ENCODE peak calls at places on chromosome X, in eight cellular contexts. P is adrenal gland; C is CD8-positive, alpha-beta memory T cell; I is PC-3; O is heart right ventricle; E is psoas muscle; G is breast epithelium; Z is testis. Y is an unnamed sample. For H3K9me3, H3K4me1 and H3K27me3, the result is how much of the 10 kb centered on the place peaks cover.

GRCh38 chrX:12958059-12958458 is 16.9 kb upstream of the TMSB4X start:
- DNase-seq in P (no peak), C (no peak), I (no peak), O (no peak), E (no peak), G (no peak), Z (no peak), Y (no peak)

GRCh38 chrX:132153166-132153565 is 25.3 kb upstream of the FRMD7 start:
- DNase-seq in P (no peak), C (no peak), I (no peak), O (no peak), E (no peak), G (no peak), Z (no peak), Y (no peak)

GRCh38 chrX:115713465-115713864 is 152.5 kb downstream of the PLS3 start:
- DNase-seq in P (no peak), C (no peak), I (peak), O (no peak), E (no peak), G (no peak), Z (no peak), Y (no peak)

GRCh38 chrX:120446503-120446902 is 22.6 kb downstream of the LAMP2 start:
- DNase-seq in P (peak), C (no peak), I (peak), O (no peak), E (no peak), G (no peak), Z (no peak), Y (no peak)

GRCh38 chrX:18793601-18794089 is 86.2 kb downstream of the PPEF1 start:
- DNase-seq in P (no peak), C (no peak), I (peak), O (no peak), E (no peak), G (no peak), Z (no peak), Y (no peak)

GRCh38 chrX:16646366-16647168 is 3.4 kb upstream of the S100G start:
- DNase-seq in P (no peak), C (no peak), I (no peak), O (no peak), E (no peak), G (no peak), Z (no peak), Y (no peak)

GRCh38 chrX:132063862-132064261 is 40.8 kb downstream of the STK26 start:
- DNase-seq in P (no peak), C (no peak), I (no peak), O (no peak), E (no peak), G (no peak), Z (no peak), Y (no peak)

GRCh38 chrX:107726809-107727534 is 48.6 kb downstream of the TSC22D3 start:
- DNase-seq in P (no peak), C (no peak), I (peak), O (no peak), E (no peak), G (no peak), Z (no peak), Y (no peak)

GRCh38 chrX:123859409-123859827 is 435 bp upstream of the XIAP start:
- DNase-seq in P (peak), C (no peak), I (peak), O (peak), E (no peak), G (no peak), Z (peak), Y (no peak)

GRCh38 chrX:112759512-112759911 is 79.8 kb upstream of the LHFPL1 start:
- DNase-seq in P (no peak), C (no peak), I (no peak), O (no peak), E (no peak), G (no peak), Z (no peak), Y (no peak)

GRCh38 chrX:136598631-136599030 is 49.3 kb upstream of the CD40LG start:
- DNase-seq in P (no peak), C (no peak), I (no peak), O (no peak), E (no peak), G (no peak), Z (no peak), Y (no peak)

GRCh38 chrX:46791927-46792825 is 33.3 kb upstream of the SLC9A7 start:
- DNase-seq in P (peak), C (no peak), I (peak), O (no peak), E (no peak), G (no peak), Z (no peak), Y (no peak)

GRCh38 chrX:43559643-43560042 is 96.5 kb upstream of the MAOA start:
- DNase-seq in P (peak), C (no peak), I (peak), O (no peak), E (peak), G (no peak), Z (peak), Y (no peak)

GRCh38 chrX:27565992-27566391 is 24.2 kb upstream of the DCAF8L2 start:
- DNase-seq in P (peak), C (no peak), I (no peak), O (no peak), E (no peak), G (no peak), Z (peak), Y (no peak)

GRCh38 chrX:83416273-83416672 is 91.8 kb upstream of the POU3F4 start:
- DNase-seq in P (no peak), C (no peak), I (peak), O (no peak), E (no peak), G (no peak), Z (peak), Y (no peak)

GRCh38 chrX:69178592-69178991 is 13.3 kb upstream of the PJA1 start:
- DNase-seq in P (no peak), C (no peak), I (no peak), O (no peak), E (no peak), G (no peak), Z (no peak), Y (no peak)

GRCh38 chrX:66676990-66677389 is 38.1 kb upstream of the EDA2R start:
- DNase-seq in P (no peak), C (no peak), I (no peak), O (no peak), E (no peak), G (no peak), Z (no peak), Y (no peak)

GRCh38 chrX:66674506-66674905 is 35.6 kb upstream of the EDA2R start:
- DNase-seq in P (no peak), C (no peak), I (no peak), O (no peak), E (no peak), G (no peak), Z (no peak), Y (no peak)

GRCh38 chrX:66676413-66676812 is 37.5 kb upstream of the EDA2R start:
- DNase-seq in P (no peak), C (no peak), I (no peak), O (no peak), E (no peak), G (no peak), Z (no peak), Y (no peak)

GRCh38 chrX:66677430-66677829 is 38.6 kb upstream of the EDA2R start:
- DNase-seq in P (no peak), C (no peak), I (no peak), O (no peak), E (no peak), G (no peak), Z (no peak), Y (no peak)

GRCh38 chrX:66675541-66675940 is 36.7 kb upstream of the EDA2R start:
- DNase-seq in P (no peak), C (no peak), I (no peak), O (no peak), E (no peak), G (no peak), Z (no peak), Y (no peak)
- H3K9me3 ChIP-seq in P (under half), C (under half), I (under half), O (under half), E (under half), G (under half), Z (under half), Y (under half)

GRCh38 chrX:40174594-40175415 is 77.0 kb upstream of the BCOR start:
- DNase-seq in P (peak), C (peak), I (peak), O (peak), E (peak), G (no peak), Z (peak), Y (no peak)

GRCh38 chrX:40171513-40172168 is 73.9 kb upstream of the BCOR start:
- DNase-seq in P (peak), C (no peak), I (peak), O (peak), E (peak), G (no peak), Z (peak), Y (no peak)

GRCh38 chrX:40172169-40172979 is 74.6 kb upstream of the BCOR start:
- DNase-seq in P (no peak), C (no peak), I (peak), O (peak), E (peak), G (peak), Z (peak), Y (no peak)

GRCh38 chrX:40173662-40174593 is 76.2 kb upstream of the BCOR start:
- DNase-seq in P (peak), C (peak), I (peak), O (peak), E (peak), G (no peak), Z (peak), Y (no peak)

GRCh38 chrX:40172980-40173661 is 75.4 kb upstream of the BCOR start:
- DNase-seq in P (no peak), C (no peak), I (no peak), O (no peak), E (no peak), G (no peak), Z (no peak), Y (no peak)
- H3K4me1 ChIP-seq in P (under half), C (under half), I (half or more), O (under half), E (under half), G (under half), Z (under half), Y (under half)

GRCh38 chrX:152640039-152640818 is 2.5 kb downstream of the GABRQ start:
- DNase-seq in P (no peak), C (no peak), I (peak), O (no peak), E (no peak), G (no peak), Z (no peak), Y (no peak)

GRCh38 chrX:152639426-152639825 is 1.7 kb downstream of the GABRQ start:
- DNase-seq in P (no peak), C (no peak), I (no peak), O (no peak), E (no peak), G (no peak), Z (no peak), Y (no peak)

GRCh38 chrX:152642931-152643525 is 5.3 kb downstream of the GABRQ start:
- DNase-seq in P (no peak), C (no peak), I (no peak), O (no peak), E (no peak), G (no peak), Z (no peak), Y (no peak)

GRCh38 chrX:152641256-152641875 is 3.7 kb downstream of the GABRQ start:
- DNase-seq in P (no peak), C (no peak), I (no peak), O (no peak), E (no peak), G (no peak), Z (no peak), Y (no peak)

DNA sequence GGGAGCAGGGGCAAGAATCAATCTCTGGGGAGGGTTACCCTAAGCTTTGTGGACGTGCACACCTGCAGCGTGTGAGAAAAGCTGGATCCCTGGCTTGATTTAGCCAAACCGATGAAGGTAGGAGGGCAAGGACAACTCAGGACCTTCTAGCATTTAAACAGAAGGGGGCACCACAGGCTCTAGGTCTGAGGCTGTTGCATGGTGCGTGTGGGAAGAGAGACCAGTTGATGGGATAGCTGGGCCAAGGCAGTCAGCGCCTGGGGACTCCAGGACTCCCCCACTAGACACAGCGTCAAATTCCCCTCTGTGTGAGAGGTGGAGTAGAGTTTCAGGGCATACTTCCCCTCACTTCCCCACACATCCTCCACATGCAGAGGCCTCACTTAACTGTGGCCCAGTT is 4.3 kb downstream of the GABRQ start:
- DNase-seq in P (no peak), C (no peak), I (peak), O (no peak), E (no peak), G (no peak), Z (peak), Y (no peak)
- H3K27me3 ChIP-seq in P (under half), C (under half), I (under half), O (under half), E (under half), G (under half), Z (under half), Y (under half)

GRCh38 chrX:48920713-48921104 is 1.9 kb upstream of the PIM2 start:
- DNase-seq in P (no peak), C (no peak), I (no peak), O (no peak), E (no peak), G (no peak), Z (no peak), Y (no peak)

GRCh38 chrX:48918644-48919340 is at the start of gene PIM2:
- DNase-seq in P (peak), C (peak), I (peak), O (peak), E (peak), G (peak), Z (peak), Y (peak)

GRCh38 chrX:48919360-48919821 is 567 bp upstream of the PIM2 start:
- DNase-seq in P (no peak), C (no peak), I (no peak), O (no peak), E (no peak), G (no peak), Z (no peak), Y (no peak)

GRCh38 chrX:48918303-48918643 is 551 bp downstream of the PIM2 start:
- DNase-seq in P (no peak), C (no peak), I (no peak), O (no peak), E (no peak), G (no peak), Z (no peak), Y (no peak)

DNA sequence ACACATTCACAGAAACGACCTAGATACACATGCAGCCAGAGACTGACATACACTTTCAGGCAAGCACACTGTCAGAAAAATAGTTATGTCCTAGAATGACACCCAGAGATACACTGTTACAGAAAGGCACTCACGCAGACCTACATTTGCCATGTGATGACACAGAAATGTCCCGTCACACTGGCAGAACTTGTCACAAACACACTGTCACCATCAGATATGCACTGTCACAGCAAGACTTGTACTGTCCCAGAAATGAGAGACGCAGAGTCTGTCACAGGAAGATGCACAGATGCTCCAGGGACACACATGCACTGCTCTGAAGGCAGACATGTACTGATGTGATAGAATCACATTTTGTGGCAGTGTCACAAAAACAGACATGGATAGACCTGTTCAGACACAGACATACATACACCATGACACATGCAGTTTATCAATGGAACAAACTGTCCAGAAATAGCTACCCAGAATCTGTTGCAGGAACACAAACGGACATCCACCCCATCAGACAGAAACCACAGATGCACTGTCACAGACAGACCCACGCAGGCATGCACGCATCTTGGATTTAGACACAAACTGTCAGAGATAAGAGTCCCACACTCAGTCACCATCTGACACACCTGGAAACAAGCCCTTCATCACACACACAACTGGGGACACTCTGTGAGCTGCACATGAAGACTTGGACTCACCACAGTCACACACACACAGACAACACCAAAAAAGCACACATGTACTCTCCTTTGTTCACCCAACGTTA is 1.3 kb upstream of the PIM2 start:
- DNase-seq in P (no peak), C (no peak), I (no peak), O (no peak), E (no peak), G (no peak), Z (no peak), Y (no peak)
- H3K9me3 ChIP-seq in P (under half), C (under half), I (under half), O (under half), E (under half), G (under half), Z (under half), Y (under half)

GRCh38 chrX:23900220-23900797 is 7.4 kb downstream of the APOO start:
- DNase-seq in P (no peak), C (no peak), I (no peak), O (no peak), E (peak), G (no peak), Z (no peak), Y (no peak)

GRCh38 chrX:23901065-23901464 is 6.7 kb downstream of the APOO start:
- DNase-seq in P (no peak), C (no peak), I (peak), O (no peak), E (no peak), G (no peak), Z (no peak), Y (no peak)

GRCh38 chrX:23902419-23902818 is 5.3 kb downstream of the APOO start:
- DNase-seq in P (no peak), C (no peak), I (peak), O (no peak), E (no peak), G (no peak), Z (no peak), Y (no peak)

GRCh38 chrX:23904096-23904495 is 3.6 kb downstream of the APOO start:
- DNase-seq in P (no peak), C (no peak), I (peak), O (no peak), E (no peak), G (no peak), Z (no peak), Y (no peak)

DNA sequence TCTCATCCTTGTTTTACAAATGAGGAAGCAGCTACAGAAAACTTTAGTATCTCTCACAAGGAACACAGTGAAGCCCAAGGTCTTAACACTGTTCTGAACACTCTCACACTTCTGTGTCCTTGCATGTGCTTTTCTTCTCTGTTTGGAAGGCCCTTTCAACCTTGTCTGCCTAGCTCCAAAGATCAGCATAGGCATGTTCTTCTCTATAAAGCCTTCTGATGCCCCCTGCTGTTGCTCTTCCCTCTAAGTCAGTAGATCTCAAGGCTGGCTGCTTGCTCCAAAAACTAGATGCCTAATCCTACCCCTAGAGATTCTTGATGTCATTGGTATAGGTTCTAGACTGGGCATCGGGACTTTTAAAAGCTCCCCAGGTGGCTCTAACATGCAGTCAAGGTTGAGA is 5.9 kb downstream of the APOO start:
- DNase-seq in P (peak), C (peak), I (peak), O (no peak), E (no peak), G (no peak), Z (peak), Y (peak)
- H3K4me1 ChIP-seq in P (under half), C (under half), I (half or more), O (under half), E (under half), G (under half), Z (under half), Y (under half)

DNA sequence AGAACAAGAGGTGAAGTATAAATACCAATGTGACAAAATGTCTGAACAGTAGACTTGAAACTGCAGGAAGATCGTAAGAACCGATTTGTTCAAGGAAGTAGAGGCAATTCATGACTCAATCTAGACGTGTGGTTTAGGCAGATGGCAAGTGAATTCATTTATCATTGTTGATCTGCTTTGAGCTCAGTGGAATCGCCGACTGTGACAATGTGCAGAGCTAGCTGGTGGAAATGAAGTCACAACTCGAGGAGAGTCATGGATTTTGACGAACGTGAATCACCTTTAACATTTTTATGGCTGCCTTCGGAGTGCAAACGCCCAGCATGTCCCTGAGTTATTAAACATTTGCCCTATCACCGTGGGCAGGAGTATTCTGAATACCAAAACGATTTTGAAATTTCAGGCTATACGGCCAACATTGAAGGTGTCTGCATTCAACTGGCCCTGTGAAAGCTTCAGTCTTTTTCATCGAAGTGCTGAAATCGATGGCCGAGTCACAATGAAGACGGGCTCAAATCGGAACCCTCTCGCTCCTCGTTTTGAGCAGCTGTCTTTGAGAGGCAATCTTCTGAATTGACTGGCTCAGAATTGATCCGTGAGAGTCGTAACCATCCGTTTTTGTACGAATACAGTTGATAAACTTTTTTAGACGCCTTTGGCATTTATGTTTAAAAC is 689 bp upstream of the OGT start:
- DNase-seq in P (no peak), C (peak), I (peak), O (no peak), E (no peak), G (no peak), Z (peak), Y (no peak)
- H3K27me3 ChIP-seq in P (under half), C (under half), I (under half), O (under half), E (under half), G (under half), Z (under half), Y (under half)

Y was measured in thoracic aorta.